ENCODE peak calls at places on chromosomes 12 and 14, in eight cellular contexts. One of them, this sample, is unnamed. For H3K27me3, the result is how much of the 10 kb centered on the place peaks cover.

GRCh38 chr12:57849035-57849434 is 2.5 kb upstream of the CTDSP2 start:
- DNase-seq in ascending aorta: no peak
- DNase-seq in endodermal cell: no peak
- DNase-seq in keratinocyte: no peak
- DNase-seq in cardiac muscle cell: no peak
- DNase-seq in lower lobe of right lung: no peak
- DNase-seq in upper lobe of right lung: no peak
- DNase-seq in GM23338: no peak
- DNase-seq in this sample: no peak

GRCh38 chr12:131684015-131684725 is 26.7 kb upstream of the SFSWAP start:
- DNase-seq in cardiac muscle cell: no peak
- DNase-seq in ascending aorta: peak
- DNase-seq in lower lobe of right lung: no peak
- DNase-seq in endodermal cell: peak
- DNase-seq in upper lobe of right lung: no peak
- DNase-seq in keratinocyte: no peak
- DNase-seq in GM23338: no peak
- DNase-seq in this sample: no peak

GRCh38 chr12:50387487-50387886 is 8.9 kb downstream of the FAM186A start:
- DNase-seq in cardiac muscle cell: no peak
- DNase-seq in endodermal cell: no peak
- DNase-seq in upper lobe of right lung: no peak
- DNase-seq in ascending aorta: no peak
- DNase-seq in keratinocyte: no peak
- DNase-seq in lower lobe of right lung: no peak
- DNase-seq in GM23338: no peak
- DNase-seq in this sample: no peak

GRCh38 chr14:85686908-85687307 is 157.0 kb downstream of the FLRT2 start:
- DNase-seq in GM23338: no peak
- DNase-seq in upper lobe of right lung: no peak
- DNase-seq in endodermal cell: no peak
- DNase-seq in cardiac muscle cell: no peak
- DNase-seq in ascending aorta: no peak
- DNase-seq in keratinocyte: no peak
- DNase-seq in lower lobe of right lung: no peak
- DNase-seq in this sample: no peak

GRCh38 chr12:65637774-65638173 is 186.5 kb upstream of the HMGA2 start:
- DNase-seq in GM23338: no peak
- DNase-seq in lower lobe of right lung: no peak
- DNase-seq in ascending aorta: no peak
- DNase-seq in upper lobe of right lung: no peak
- DNase-seq in endodermal cell: no peak
- DNase-seq in keratinocyte: no peak
- DNase-seq in cardiac muscle cell: no peak
- DNase-seq in this sample: no peak

GRCh38 chr12:64746663-64747062 is 12.5 kb downstream of the GNS start:
- DNase-seq in keratinocyte: no peak
- DNase-seq in lower lobe of right lung: no peak
- DNase-seq in ascending aorta: no peak
- DNase-seq in endodermal cell: no peak
- DNase-seq in upper lobe of right lung: no peak
- DNase-seq in cardiac muscle cell: no peak
- DNase-seq in GM23338: no peak
- DNase-seq in this sample: no peak

GRCh38 chr12:109497675-109498074 is 20.2 kb downstream of the UBE3B start:
- DNase-seq in GM23338: no peak
- DNase-seq in ascending aorta: no peak
- DNase-seq in keratinocyte: peak
- DNase-seq in lower lobe of right lung: no peak
- DNase-seq in cardiac muscle cell: no peak
- DNase-seq in endodermal cell: no peak
- DNase-seq in upper lobe of right lung: no peak
- DNase-seq in this sample: no peak

GRCh38 chr14:90570463-90570860 is 173.6 kb downstream of the CALM1 start:
- DNase-seq in cardiac muscle cell: no peak
- DNase-seq in ascending aorta: no peak
- DNase-seq in keratinocyte: no peak
- DNase-seq in endodermal cell: no peak
- DNase-seq in GM23338: no peak
- DNase-seq in lower lobe of right lung: no peak
- DNase-seq in upper lobe of right lung: no peak
- DNase-seq in this sample: no peak

GRCh38 chr12:54300732-54301427 is at the start of gene NFE2:
- DNase-seq in lower lobe of right lung: peak
- DNase-seq in keratinocyte: no peak
- DNase-seq in upper lobe of right lung: peak
- DNase-seq in GM23338: peak
- DNase-seq in ascending aorta: peak
- DNase-seq in cardiac muscle cell: peak
- DNase-seq in endodermal cell: peak
- DNase-seq in this sample: peak

GRCh38 chr12:89353188-89353822 is 1.0 kb upstream of the DUSP6 start:
- DNase-seq in keratinocyte: no peak
- DNase-seq in ascending aorta: peak
- DNase-seq in upper lobe of right lung: peak
- DNase-seq in endodermal cell: peak
- DNase-seq in lower lobe of right lung: peak
- DNase-seq in GM23338: peak
- DNase-seq in cardiac muscle cell: peak
- DNase-seq in this sample: no peak

GRCh38 chr14:96745500-96746051 is 51.6 kb upstream of the VRK1 start:
- DNase-seq in cardiac muscle cell: no peak
- DNase-seq in upper lobe of right lung: no peak
- DNase-seq in endodermal cell: no peak
- DNase-seq in GM23338: no peak
- DNase-seq in keratinocyte: peak
- DNase-seq in lower lobe of right lung: no peak
- DNase-seq in ascending aorta: no peak
- DNase-seq in this sample: no peak

GRCh38 chr14:64556526-64556925 is 6.8 kb downstream of the PPP1R36 start:
- DNase-seq in endodermal cell: no peak
- DNase-seq in upper lobe of right lung: no peak
- DNase-seq in keratinocyte: no peak
- DNase-seq in cardiac muscle cell: no peak
- DNase-seq in GM23338: no peak
- DNase-seq in lower lobe of right lung: no peak
- DNase-seq in ascending aorta: no peak
- DNase-seq in this sample: peak

GRCh38 chr14:42163136-42163535 is 556.5 kb downstream of the LRFN5 start:
- DNase-seq in endodermal cell: no peak
- DNase-seq in keratinocyte: no peak
- DNase-seq in lower lobe of right lung: no peak
- DNase-seq in cardiac muscle cell: no peak
- DNase-seq in upper lobe of right lung: no peak
- DNase-seq in ascending aorta: no peak
- DNase-seq in GM23338: no peak
- DNase-seq in this sample: no peak

GRCh38 chr12:55659486-55660385 is 23.0 kb downstream of the OR10P1 start:
- DNase-seq in ascending aorta: no peak
- DNase-seq in cardiac muscle cell: peak
- DNase-seq in GM23338: peak
- DNase-seq in lower lobe of right lung: no peak
- DNase-seq in keratinocyte: no peak
- DNase-seq in upper lobe of right lung: no peak
- DNase-seq in endodermal cell: peak
- DNase-seq in this sample: no peak

GRCh38 chr14:80136358-80136757 is 74.9 kb downstream of the DIO2 start:
- DNase-seq in keratinocyte: peak
- DNase-seq in GM23338: peak
- DNase-seq in ascending aorta: no peak
- DNase-seq in endodermal cell: no peak
- DNase-seq in cardiac muscle cell: no peak
- DNase-seq in upper lobe of right lung: no peak
- DNase-seq in lower lobe of right lung: no peak
- DNase-seq in this sample: no peak

GRCh38 chr14:63938198-63939005 is 85.6 kb downstream of the SYNE2 start:
- DNase-seq in upper lobe of right lung: no peak
- DNase-seq in keratinocyte: no peak
- DNase-seq in cardiac muscle cell: no peak
- DNase-seq in endodermal cell: no peak
- DNase-seq in ascending aorta: no peak
- DNase-seq in GM23338: no peak
- DNase-seq in lower lobe of right lung: no peak
- DNase-seq in this sample: no peak

GRCh38 chr12:100024974-100025555 is 40.3 kb upstream of the ANKS1B start:
- DNase-seq in ascending aorta: no peak
- DNase-seq in cardiac muscle cell: no peak
- DNase-seq in GM23338: no peak
- DNase-seq in upper lobe of right lung: no peak
- DNase-seq in lower lobe of right lung: no peak
- DNase-seq in keratinocyte: no peak
- DNase-seq in endodermal cell: no peak
- DNase-seq in this sample: no peak

GRCh38 chr12:91129662-91130362 is 18.5 kb upstream of the LUM start:
- DNase-seq in lower lobe of right lung: no peak
- DNase-seq in upper lobe of right lung: no peak
- DNase-seq in endodermal cell: no peak
- DNase-seq in keratinocyte: no peak
- DNase-seq in cardiac muscle cell: no peak
- DNase-seq in ascending aorta: no peak
- DNase-seq in GM23338: no peak
- DNase-seq in this sample: no peak

GRCh38 chr12:57242329-57242690 is 8.7 kb downstream of the STAC3 start:
- DNase-seq in lower lobe of right lung: no peak
- DNase-seq in upper lobe of right lung: peak
- DNase-seq in endodermal cell: no peak
- DNase-seq in ascending aorta: no peak
- DNase-seq in cardiac muscle cell: no peak
- DNase-seq in keratinocyte: no peak
- DNase-seq in GM23338: no peak
- DNase-seq in this sample: no peak

DNA sequence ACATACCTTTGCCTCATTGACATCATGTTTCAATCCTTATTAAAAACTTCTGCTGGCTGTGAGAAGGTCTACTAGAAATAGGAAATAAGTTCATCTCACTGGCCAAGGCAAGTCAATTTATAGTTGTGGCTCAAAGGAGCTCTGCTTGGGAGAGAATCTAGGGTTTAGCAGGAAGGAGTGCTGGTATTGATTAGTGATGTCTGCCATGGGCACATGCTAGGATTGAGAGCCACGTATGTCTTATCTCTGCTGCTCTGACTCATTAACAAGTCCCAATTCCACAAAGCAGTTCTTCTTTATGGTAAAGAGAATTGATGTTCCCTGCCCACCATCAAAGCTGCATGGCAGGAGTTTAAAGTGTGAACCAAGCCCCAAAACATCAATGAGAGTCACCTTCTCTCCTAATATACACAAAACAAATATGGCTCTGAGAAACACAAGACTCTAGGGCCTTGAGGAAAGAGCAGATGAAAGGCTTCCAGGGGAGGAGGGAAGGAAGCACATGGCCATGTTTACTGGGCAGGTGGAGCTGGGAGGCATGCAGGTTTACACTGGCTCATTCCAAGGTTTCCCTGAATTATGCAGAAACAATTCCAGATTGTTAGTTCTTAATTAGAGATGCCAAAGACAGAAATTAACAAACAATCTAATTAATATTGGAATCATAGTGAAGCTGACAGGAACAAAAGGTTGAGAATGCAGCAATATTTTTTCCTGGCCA is 931.9 kb upstream of the TMEM132C start:
- DNase-seq in lower lobe of right lung: no peak
- DNase-seq in keratinocyte: no peak
- DNase-seq in GM23338: no peak
- DNase-seq in endodermal cell: no peak
- DNase-seq in upper lobe of right lung: no peak
- DNase-seq in ascending aorta: no peak
- DNase-seq in cardiac muscle cell: no peak
- DNase-seq in this sample: no peak
- H3K27ac ChIP-seq in lower lobe of right lung: no peak
- H3K27ac ChIP-seq in keratinocyte: no peak
- H3K27ac ChIP-seq in GM23338: no peak
- H3K27ac ChIP-seq in endodermal cell: no peak
- H3K27ac ChIP-seq in upper lobe of right lung: no peak
- H3K27ac ChIP-seq in ascending aorta: no peak
- H3K27ac ChIP-seq in cardiac muscle cell: no peak
- H3K27ac ChIP-seq in this sample: no peak

GRCh38 chr12:124849382-124849781 is 14.3 kb downstream of the SCARB1 start:
- DNase-seq in ascending aorta: no peak
- DNase-seq in upper lobe of right lung: no peak
- DNase-seq in GM23338: no peak
- DNase-seq in keratinocyte: no peak
- DNase-seq in endodermal cell: no peak
- DNase-seq in lower lobe of right lung: no peak
- DNase-seq in cardiac muscle cell: no peak
- DNase-seq in this sample: no peak
- H3K27me3 ChIP-seq in ascending aorta: under half
- H3K27me3 ChIP-seq in upper lobe of right lung: under half
- H3K27me3 ChIP-seq in GM23338: under half
- H3K27me3 ChIP-seq in keratinocyte: under half
- H3K27me3 ChIP-seq in endodermal cell: under half
- H3K27me3 ChIP-seq in lower lobe of right lung: under half
- H3K27me3 ChIP-seq in cardiac muscle cell: under half
- H3K27me3 ChIP-seq in this sample: under half

GRCh38 chr12:112916270-112916669 is 9.5 kb downstream of the OAS1 start:
- DNase-seq in GM23338: no peak
- DNase-seq in ascending aorta: no peak
- DNase-seq in keratinocyte: no peak
- DNase-seq in upper lobe of right lung: no peak
- DNase-seq in lower lobe of right lung: no peak
- DNase-seq in cardiac muscle cell: no peak
- DNase-seq in endodermal cell: no peak
- DNase-seq in this sample: no peak
- H3K4me3 ChIP-seq in GM23338: no peak
- H3K4me3 ChIP-seq in ascending aorta: no peak
- H3K4me3 ChIP-seq in keratinocyte: no peak
- H3K4me3 ChIP-seq in upper lobe of right lung: no peak
- H3K4me3 ChIP-seq in lower lobe of right lung: no peak
- H3K4me3 ChIP-seq in cardiac muscle cell: no peak
- H3K4me3 ChIP-seq in endodermal cell: no peak
- H3K4me3 ChIP-seq in this sample: no peak

GRCh38 chr12:116674643-116675183 is 63.2 kb downstream of the SPRING1 start:
- DNase-seq in endodermal cell: no peak
- DNase-seq in cardiac muscle cell: no peak
- DNase-seq in GM23338: no peak
- DNase-seq in ascending aorta: no peak
- DNase-seq in lower lobe of right lung: no peak
- DNase-seq in upper lobe of right lung: no peak
- DNase-seq in keratinocyte: no peak
- DNase-seq in this sample: no peak

GRCh38 chr12:116672842-116673516 is 64.9 kb downstream of the SPRING1 start:
- DNase-seq in ascending aorta: no peak
- DNase-seq in keratinocyte: no peak
- DNase-seq in upper lobe of right lung: peak
- DNase-seq in lower lobe of right lung: no peak
- DNase-seq in GM23338: no peak
- DNase-seq in cardiac muscle cell: no peak
- DNase-seq in endodermal cell: no peak
- DNase-seq in this sample: no peak

GRCh38 chr12:116673713-116674112 is 64.2 kb downstream of the SPRING1 start:
- DNase-seq in lower lobe of right lung: no peak
- DNase-seq in keratinocyte: no peak
- DNase-seq in upper lobe of right lung: peak
- DNase-seq in ascending aorta: no peak
- DNase-seq in GM23338: peak
- DNase-seq in endodermal cell: peak
- DNase-seq in cardiac muscle cell: no peak
- DNase-seq in this sample: no peak

GRCh38 chr12:116675339-116676107 is 62.3 kb downstream of the SPRING1 start:
- DNase-seq in GM23338: no peak
- DNase-seq in keratinocyte: no peak
- DNase-seq in endodermal cell: no peak
- DNase-seq in upper lobe of right lung: peak
- DNase-seq in lower lobe of right lung: no peak
- DNase-seq in cardiac muscle cell: no peak
- DNase-seq in ascending aorta: no peak
- DNase-seq in this sample: no peak

GRCh38 chr12:116677202-116677651 is 60.6 kb downstream of the SPRING1 start:
- DNase-seq in lower lobe of right lung: no peak
- DNase-seq in upper lobe of right lung: no peak
- DNase-seq in ascending aorta: no peak
- DNase-seq in GM23338: no peak
- DNase-seq in keratinocyte: no peak
- DNase-seq in endodermal cell: no peak
- DNase-seq in cardiac muscle cell: no peak
- DNase-seq in this sample: no peak
- H3K27ac ChIP-seq in lower lobe of right lung: no peak
- H3K27ac ChIP-seq in upper lobe of right lung: no peak
- H3K27ac ChIP-seq in ascending aorta: no peak
- H3K27ac ChIP-seq in GM23338: no peak
- H3K27ac ChIP-seq in keratinocyte: no peak
- H3K27ac ChIP-seq in endodermal cell: no peak
- H3K27ac ChIP-seq in cardiac muscle cell: no peak
- H3K27ac ChIP-seq in this sample: no peak

This sample was measured in AG04450.